ENCODE peak calls at places on chromosomes 16 and 17, in nine cellular contexts. One of them, this sample, is unnamed.

GRCh38 chr17:51687887-51688286 is 427.5 kb downstream of the UTP18 start:
- DNase-seq in fibroblast of pulmonary artery: no peak
- DNase-seq in pancreas: no peak
- DNase-seq in CD8-positive, alpha-beta T cell: no peak
- DNase-seq in fibroblast of the aortic adventitia: no peak
- DNase-seq in transverse colon: no peak
- DNase-seq in GM12878: no peak
- DNase-seq in IMR-90: no peak
- DNase-seq in neural progenitor cell: no peak
- DNase-seq in this sample: no peak

GRCh38 chr16:67537270-67537635 is 8.6 kb downstream of the RIPOR1 start:
- DNase-seq in fibroblast of pulmonary artery: peak; percentile 57
- DNase-seq in pancreas: no peak
- DNase-seq in CD8-positive, alpha-beta T cell: no peak
- DNase-seq in fibroblast of the aortic adventitia: no peak
- DNase-seq in transverse colon: peak; percentile 57
- DNase-seq in GM12878: no peak
- DNase-seq in IMR-90: peak; percentile 36
- DNase-seq in neural progenitor cell: peak; percentile 78
- DNase-seq in this sample: peak; percentile 71

GRCh38 chr17:3511841-3512511 is 36.2 kb downstream of the ASPA start:
- DNase-seq in fibroblast of pulmonary artery: no peak
- DNase-seq in pancreas: no peak
- DNase-seq in CD8-positive, alpha-beta T cell: no peak
- DNase-seq in fibroblast of the aortic adventitia: peak; percentile 38
- DNase-seq in transverse colon: no peak
- DNase-seq in GM12878: no peak
- DNase-seq in IMR-90: no peak
- DNase-seq in neural progenitor cell: no peak
- DNase-seq in this sample: no peak

GRCh38 chr16:30658731-30659506 is 688 bp downstream of the FBRS start:
- DNase-seq in fibroblast of pulmonary artery: peak; percentile 98
- DNase-seq in pancreas: peak; percentile 83
- DNase-seq in CD8-positive, alpha-beta T cell: no peak
- DNase-seq in fibroblast of the aortic adventitia: peak; percentile 98
- DNase-seq in transverse colon: no peak
- DNase-seq in GM12878: peak; percentile 90
- DNase-seq in IMR-90: peak; percentile 97
- DNase-seq in neural progenitor cell: peak; percentile 94
- DNase-seq in this sample: peak; percentile 98

GRCh38 chr16:65274576-65274975 is 152.7 kb upstream of the CDH11 start:
- DNase-seq in fibroblast of pulmonary artery: no peak
- DNase-seq in pancreas: no peak
- DNase-seq in CD8-positive, alpha-beta T cell: no peak
- DNase-seq in fibroblast of the aortic adventitia: no peak
- DNase-seq in transverse colon: no peak
- DNase-seq in GM12878: no peak
- DNase-seq in IMR-90: no peak
- DNase-seq in neural progenitor cell: no peak
- DNase-seq in this sample: no peak

GRCh38 chr17:77886387-77886728 is 72.1 kb upstream of the TNRC6C start:
- DNase-seq in fibroblast of pulmonary artery: no peak
- DNase-seq in pancreas: no peak
- DNase-seq in CD8-positive, alpha-beta T cell: no peak
- DNase-seq in fibroblast of the aortic adventitia: no peak
- DNase-seq in transverse colon: no peak
- DNase-seq in GM12878: no peak
- DNase-seq in IMR-90: no peak
- DNase-seq in neural progenitor cell: no peak
- DNase-seq in this sample: no peak

GRCh38 chr16:58201163-58201562 is 3.3 kb upstream of the CSNK2A2 start:
- DNase-seq in fibroblast of pulmonary artery: no peak
- DNase-seq in pancreas: no peak
- DNase-seq in CD8-positive, alpha-beta T cell: no peak
- DNase-seq in fibroblast of the aortic adventitia: no peak
- DNase-seq in transverse colon: no peak
- DNase-seq in GM12878: no peak
- DNase-seq in IMR-90: no peak
- DNase-seq in neural progenitor cell: no peak
- DNase-seq in this sample: no peak

GRCh38 chr16:31182391-31182790 is 2.5 kb downstream of the FUS start:
- DNase-seq in fibroblast of pulmonary artery: no peak
- DNase-seq in pancreas: no peak
- DNase-seq in CD8-positive, alpha-beta T cell: no peak
- DNase-seq in fibroblast of the aortic adventitia: no peak
- DNase-seq in transverse colon: no peak
- DNase-seq in GM12878: no peak
- DNase-seq in IMR-90: no peak
- DNase-seq in neural progenitor cell: no peak
- DNase-seq in this sample: no peak

GRCh38 chr16:31382485-31383161 is 10.5 kb upstream of the ITGAD start:
- DNase-seq in fibroblast of pulmonary artery: peak; percentile 66
- DNase-seq in pancreas: peak; percentile 76
- DNase-seq in CD8-positive, alpha-beta T cell: peak; percentile 53
- DNase-seq in fibroblast of the aortic adventitia: peak; percentile 42
- DNase-seq in transverse colon: peak; percentile 68
- DNase-seq in GM12878: no peak
- DNase-seq in IMR-90: peak; percentile 40
- DNase-seq in neural progenitor cell: peak; percentile 86
- DNase-seq in this sample: peak; percentile 55

GRCh38 chr17:67223924-67224323 is 21.1 kb downstream of the HELZ start:
- DNase-seq in fibroblast of pulmonary artery: no peak
- DNase-seq in pancreas: no peak
- DNase-seq in CD8-positive, alpha-beta T cell: no peak
- DNase-seq in fibroblast of the aortic adventitia: no peak
- DNase-seq in transverse colon: no peak
- DNase-seq in GM12878: no peak
- DNase-seq in IMR-90: no peak
- DNase-seq in neural progenitor cell: no peak
- DNase-seq in this sample: no peak

GRCh38 chr16:19607610-19608280 is 52.2 kb downstream of the VPS35L start:
- DNase-seq in fibroblast of pulmonary artery: peak; percentile 35
- DNase-seq in pancreas: no peak
- DNase-seq in CD8-positive, alpha-beta T cell: no peak
- DNase-seq in fibroblast of the aortic adventitia: peak; percentile 87
- DNase-seq in transverse colon: no peak
- DNase-seq in GM12878: no peak
- DNase-seq in IMR-90: peak; percentile 14
- DNase-seq in neural progenitor cell: no peak
- DNase-seq in this sample: peak; percentile 42

GRCh38 chr17:4558311-4558972 is 1.9 kb downstream of the GGT6 start:
- DNase-seq in fibroblast of pulmonary artery: no peak
- DNase-seq in pancreas: peak; percentile 21
- DNase-seq in CD8-positive, alpha-beta T cell: no peak
- DNase-seq in fibroblast of the aortic adventitia: no peak
- DNase-seq in transverse colon: no peak
- DNase-seq in GM12878: no peak
- DNase-seq in IMR-90: no peak
- DNase-seq in neural progenitor cell: no peak
- DNase-seq in this sample: no peak

GRCh38 chr17:61408151-61409041 is 8.8 kb downstream of the TBX2 start:
- DNase-seq in fibroblast of pulmonary artery: no peak
- DNase-seq in pancreas: no peak
- DNase-seq in CD8-positive, alpha-beta T cell: no peak
- DNase-seq in fibroblast of the aortic adventitia: no peak
- DNase-seq in transverse colon: no peak
- DNase-seq in GM12878: no peak
- DNase-seq in IMR-90: peak; percentile 55
- DNase-seq in neural progenitor cell: peak; percentile 38
- DNase-seq in this sample: peak; percentile 57

GRCh38 chr16:57196276-57196675 is 10.1 kb downstream of the RSPRY1 start:
- DNase-seq in fibroblast of pulmonary artery: no peak
- DNase-seq in pancreas: no peak
- DNase-seq in CD8-positive, alpha-beta T cell: no peak
- DNase-seq in fibroblast of the aortic adventitia: peak; percentile 33
- DNase-seq in transverse colon: no peak
- DNase-seq in GM12878: no peak
- DNase-seq in IMR-90: no peak
- DNase-seq in neural progenitor cell: no peak
- DNase-seq in this sample: no peak

GRCh38 chr16:1606774-1607173 is 5.1 kb downstream of the IFT140 start:
- DNase-seq in fibroblast of pulmonary artery: no peak
- DNase-seq in pancreas: no peak
- DNase-seq in CD8-positive, alpha-beta T cell: no peak
- DNase-seq in fibroblast of the aortic adventitia: no peak
- DNase-seq in transverse colon: no peak
- DNase-seq in GM12878: no peak
- DNase-seq in IMR-90: no peak
- DNase-seq in neural progenitor cell: no peak
- DNase-seq in this sample: no peak

GRCh38 chr16:1613240-1613639 is 1.1 kb downstream of the CRAMP1 start:
- DNase-seq in fibroblast of pulmonary artery: no peak
- DNase-seq in pancreas: no peak
- DNase-seq in CD8-positive, alpha-beta T cell: no peak
- DNase-seq in fibroblast of the aortic adventitia: peak; percentile 2
- DNase-seq in transverse colon: no peak
- DNase-seq in GM12878: no peak
- DNase-seq in IMR-90: no peak
- DNase-seq in neural progenitor cell: peak; percentile 30
- DNase-seq in this sample: no peak

GRCh38 chr16:1610841-1611653 is 825 bp downstream of the IFT140 start:
- DNase-seq in fibroblast of pulmonary artery: no peak
- DNase-seq in pancreas: peak; percentile 31
- DNase-seq in CD8-positive, alpha-beta T cell: no peak
- DNase-seq in fibroblast of the aortic adventitia: peak; percentile 2
- DNase-seq in transverse colon: peak; percentile 12
- DNase-seq in GM12878: no peak
- DNase-seq in IMR-90: no peak
- DNase-seq in neural progenitor cell: no peak
- DNase-seq in this sample: peak; percentile 14

GRCh38 chr16:1612320-1613111 is at the start of gene CRAMP1:
- DNase-seq in fibroblast of pulmonary artery: no peak
- DNase-seq in pancreas: peak; percentile 39
- DNase-seq in CD8-positive, alpha-beta T cell: no peak
- DNase-seq in fibroblast of the aortic adventitia: peak; percentile 4
- DNase-seq in transverse colon: peak; percentile 13
- DNase-seq in GM12878: no peak
- DNase-seq in IMR-90: no peak
- DNase-seq in neural progenitor cell: peak; percentile 54
- DNase-seq in this sample: no peak

GRCh38 chr16:1610071-1610840 is 1.6 kb downstream of the IFT140 start:
- DNase-seq in fibroblast of pulmonary artery: peak; percentile 85
- DNase-seq in pancreas: peak; percentile 97
- DNase-seq in CD8-positive, alpha-beta T cell: peak; percentile 87
- DNase-seq in fibroblast of the aortic adventitia: peak; percentile 79
- DNase-seq in transverse colon: peak; percentile 94
- DNase-seq in GM12878: peak; percentile 41
- DNase-seq in IMR-90: peak; percentile 73
- DNase-seq in neural progenitor cell: peak; percentile 98
- DNase-seq in this sample: peak; percentile 88
- H3K4me3 ChIP-seq in fibroblast of pulmonary artery: peak overlapping the region; percentile 60
- H3K4me3 ChIP-seq in pancreas: peak overlapping the region; percentile 86
- H3K4me3 ChIP-seq in CD8-positive, alpha-beta T cell: peak overlapping the region; percentile 83
- H3K4me3 ChIP-seq in fibroblast of the aortic adventitia: peak overlapping the region; percentile 86
- H3K4me3 ChIP-seq in transverse colon: peak overlapping the region; percentile 73
- H3K4me3 ChIP-seq in GM12878: peak overlapping the region; percentile 71
- H3K4me3 ChIP-seq in IMR-90: peak overlapping the region; percentile 73
- H3K4me3 ChIP-seq in neural progenitor cell: peak overlapping the region; percentile 58
- H3K4me3 ChIP-seq in this sample: peak overlapping the region; percentile 79

GRCh38 chr17:46782250-46782953 is 36.1 kb downstream of the WNT3 start:
- DNase-seq in fibroblast of pulmonary artery: peak; percentile 46
- DNase-seq in pancreas: peak; percentile 72
- DNase-seq in CD8-positive, alpha-beta T cell: no peak
- DNase-seq in fibroblast of the aortic adventitia: no peak
- DNase-seq in transverse colon: peak; percentile 31
- DNase-seq in GM12878: no peak
- DNase-seq in IMR-90: no peak
- DNase-seq in neural progenitor cell: peak; percentile 62
- DNase-seq in this sample: no peak
- TF ChIP-seq CTCF in fibroblast of pulmonary artery: peak; percentile 68
- TF ChIP-seq CTCF in pancreas: peak; percentile 32
- TF ChIP-seq CTCF in CD8-positive, alpha-beta T cell: peak; percentile 32
- TF ChIP-seq CTCF in fibroblast of the aortic adventitia: peak; percentile 35
- TF ChIP-seq CTCF in transverse colon: peak; percentile 51
- TF ChIP-seq CTCF in GM12878: peak; percentile 71
- TF ChIP-seq CTCF in IMR-90: peak; percentile 55
- TF ChIP-seq CTCF in neural progenitor cell: peak; percentile 69
- TF ChIP-seq CTCF in this sample: peak; percentile 74

GRCh38 chr17:50562266-50563094 is 2.0 kb downstream of the CACNA1G start:
- DNase-seq in fibroblast of pulmonary artery: no peak
- DNase-seq in pancreas: no peak
- DNase-seq in CD8-positive, alpha-beta T cell: no peak
- DNase-seq in fibroblast of the aortic adventitia: no peak
- DNase-seq in transverse colon: no peak
- DNase-seq in GM12878: no peak
- DNase-seq in IMR-90: no peak
- DNase-seq in neural progenitor cell: no peak
- DNase-seq in this sample: no peak

GRCh38 chr17:50560185-50560824 is at the start of gene CACNA1G:
- DNase-seq in fibroblast of pulmonary artery: peak; percentile 79
- DNase-seq in pancreas: peak; percentile 87
- DNase-seq in CD8-positive, alpha-beta T cell: peak; percentile 77
- DNase-seq in fibroblast of the aortic adventitia: peak; percentile 72
- DNase-seq in transverse colon: peak; percentile 92
- DNase-seq in GM12878: no peak
- DNase-seq in IMR-90: peak; percentile 70
- DNase-seq in neural progenitor cell: peak; percentile 98
- DNase-seq in this sample: peak; percentile 78

GRCh38 chr17:50561796-50562195 is 1.3 kb downstream of the CACNA1G start:
- DNase-seq in fibroblast of pulmonary artery: no peak
- DNase-seq in pancreas: no peak
- DNase-seq in CD8-positive, alpha-beta T cell: no peak
- DNase-seq in fibroblast of the aortic adventitia: no peak
- DNase-seq in transverse colon: no peak
- DNase-seq in GM12878: no peak
- DNase-seq in IMR-90: no peak
- DNase-seq in neural progenitor cell: no peak
- DNase-seq in this sample: no peak

GRCh38 chr17:50559674-50560184 is 786 bp upstream of the CACNA1G start:
- DNase-seq in fibroblast of pulmonary artery: peak; percentile 46
- DNase-seq in pancreas: no peak
- DNase-seq in CD8-positive, alpha-beta T cell: no peak
- DNase-seq in fibroblast of the aortic adventitia: peak; percentile 32
- DNase-seq in transverse colon: peak; percentile 69
- DNase-seq in GM12878: no peak
- DNase-seq in IMR-90: peak; percentile 5
- DNase-seq in neural progenitor cell: peak; percentile 88
- DNase-seq in this sample: peak; percentile 66

GRCh38 chr17:50560931-50561750 is 626 bp downstream of the CACNA1G start:
- DNase-seq in fibroblast of pulmonary artery: no peak
- DNase-seq in pancreas: no peak
- DNase-seq in CD8-positive, alpha-beta T cell: no peak
- DNase-seq in fibroblast of the aortic adventitia: no peak
- DNase-seq in transverse colon: no peak
- DNase-seq in GM12878: no peak
- DNase-seq in IMR-90: no peak
- DNase-seq in neural progenitor cell: peak; percentile 66
- DNase-seq in this sample: no peak
- H3K4me3 ChIP-seq in fibroblast of pulmonary artery: no peak overlapping the region
- H3K4me3 ChIP-seq in pancreas: peak overlapping the region; percentile 54
- H3K4me3 ChIP-seq in CD8-positive, alpha-beta T cell: peak overlapping the region; percentile 45
- H3K4me3 ChIP-seq in fibroblast of the aortic adventitia: peak overlapping the region; percentile 56
- H3K4me3 ChIP-seq in transverse colon: peak overlapping the region; percentile 56
- H3K4me3 ChIP-seq in GM12878: peak overlapping the region; percentile 44
- H3K4me3 ChIP-seq in IMR-90: peak overlapping the region; percentile 19
- H3K4me3 ChIP-seq in neural progenitor cell: peak overlapping the region; percentile 86
- H3K4me3 ChIP-seq in this sample: peak overlapping the region; percentile 25

DNA sequence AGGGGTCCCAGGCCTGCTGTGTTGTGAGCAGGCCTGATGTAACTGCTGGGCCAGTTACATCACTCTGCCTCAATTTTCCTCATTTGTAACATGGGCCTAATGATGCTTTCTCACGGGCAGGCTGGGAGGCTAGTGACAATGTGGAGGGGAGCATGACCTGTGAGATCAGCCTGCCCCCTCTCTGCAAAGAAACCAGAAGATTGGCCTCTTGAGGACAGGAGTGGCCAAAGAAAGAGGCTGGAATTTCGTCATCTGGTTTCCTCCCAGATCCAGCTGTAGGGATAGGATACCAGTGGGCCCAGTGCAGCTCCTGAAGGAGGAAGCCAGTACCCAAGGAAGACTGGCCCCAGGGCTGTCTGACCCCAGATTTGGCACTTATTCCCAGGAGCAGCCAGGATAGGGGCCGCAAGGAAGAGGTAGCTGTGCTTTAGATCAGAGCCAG is 615 bp upstream of the SREBF1 start:
- DNase-seq in fibroblast of pulmonary artery: peak; percentile 92
- DNase-seq in pancreas: peak; percentile 40
- DNase-seq in CD8-positive, alpha-beta T cell: no peak
- DNase-seq in fibroblast of the aortic adventitia: peak; percentile 90
- DNase-seq in transverse colon: no peak
- DNase-seq in GM12878: no peak
- DNase-seq in IMR-90: peak; percentile 81
- DNase-seq in neural progenitor cell: peak; percentile 50
- DNase-seq in this sample: peak; percentile 91
- TF ChIP-seq CTCF in fibroblast of pulmonary artery: no peak
- TF ChIP-seq CTCF in pancreas: no peak
- TF ChIP-seq CTCF in CD8-positive, alpha-beta T cell: no peak
- TF ChIP-seq CTCF in fibroblast of the aortic adventitia: no peak
- TF ChIP-seq CTCF in transverse colon: no peak
- TF ChIP-seq CTCF in GM12878: no peak
- TF ChIP-seq CTCF in IMR-90: no peak
- TF ChIP-seq CTCF in neural progenitor cell: no peak
- TF ChIP-seq CTCF in this sample: no peak